ENCODE peak calls at places on chromosomes 3 and 15, in four cellular contexts. Q, O, H and S are unnamed samples.

GRCh38 chr3:134406331-134407246 is 32.3 kb upstream of the AMOTL2 start:
- DNase-seq in Q (no peak), H (peak), O (peak), S (peak)

GRCh38 chr3:55160241-55160877 is 232.5 kb upstream of the LRTM1 start:
- DNase-seq in Q (peak), H (no peak), O (no peak), S (peak)

GRCh38 chr3:187084580-187084979 is 54.7 kb downstream of the RPL39L start:
- DNase-seq in H (no peak), Q (no peak), O (no peak), S (no peak)

GRCh38 chr3:10421996-10422395 is 83.4 kb downstream of the ATP2B2 start:
- DNase-seq in H (no peak), Q (no peak), O (no peak), S (no peak)

GRCh38 chr3:126266291-126266840 is 86.0 kb upstream of the ALDH1L1 start:
- DNase-seq in O (no peak), Q (peak), H (no peak), S (peak)

GRCh38 chr15:101170568-101171350 is 81.1 kb downstream of the CHSY1 start:
- DNase-seq in O (no peak), H (no peak), Q (peak), S (no peak)

GRCh38 chr3:177740270-177740669 is 543.0 kb upstream of the TBL1XR1 start:
- DNase-seq in Q (no peak), O (no peak), H (no peak), S (peak)

GRCh38 chr3:66276705-66277274 is 56.0 kb downstream of the SLC25A26 start:
- DNase-seq in O (peak), Q (peak), H (peak), S (peak)

GRCh38 chr3:142281474-142281873 is 56.1 kb upstream of the GK5 start:
- DNase-seq in O (no peak), Q (no peak), H (no peak), S (no peak)

GRCh38 chr3:85525264-85525663 is 566.5 kb downstream of the CADM2 start:
- DNase-seq in H (no peak), O (no peak), Q (no peak), S (no peak)

GRCh38 chr3:39150803-39151631 is 2.4 kb downstream of the CSRNP1 start:
- DNase-seq in Q (peak), H (peak), O (no peak), S (peak)

GRCh38 chr3:34070831-34071230 is 272.4 kb downstream of the PDCD6IP start:
- DNase-seq in O (no peak), H (no peak), Q (no peak), S (no peak)

GRCh38 chr15:91520848-91521247 is 332.7 kb upstream of the SLCO3A1 start:
- DNase-seq in H (no peak), Q (peak), O (no peak), S (no peak)

GRCh38 chr3:183449391-183449790 is 21.0 kb upstream of the MCF2L2 start:
- DNase-seq in Q (peak), O (no peak), H (no peak), S (peak)

GRCh38 chr15:63185206-63185605 is 4.2 kb upstream of the RAB8B start:
- DNase-seq in H (no peak), O (no peak), Q (no peak), S (no peak)

GRCh38 chr15:79467865-79468586 is 35.9 kb downstream of the MINAR1 start:
- DNase-seq in Q (no peak), H (no peak), O (no peak), S (no peak)

GRCh38 chr15:74529911-74530310 is 11.1 kb upstream of the ARID3B start:
- DNase-seq in O (no peak), Q (peak), H (no peak), S (no peak)

GRCh38 chr3:76028816-76029215 is 243.5 kb upstream of the ZNF717 start:
- DNase-seq in H (no peak), O (no peak), Q (peak), S (no peak)

GRCh38 chr3:116302087-116302747 is 143.1 kb downstream of the LSAMP start:
- DNase-seq in O (no peak), H (no peak), Q (peak), S (no peak)

GRCh38 chr15:66255293-66255676 is 1.7 kb upstream of the MEGF11 start:
- DNase-seq in O (no peak), Q (no peak), H (no peak), S (no peak)

GRCh38 chr3:191139771-191140170 is 59.3 kb upstream of the OSTN start:
- DNase-seq in Q (no peak), O (no peak), H (no peak), S (no peak)

GRCh38 chr15:101063891-101064794 is 145.0 kb downstream of the LRRK1 start:
- DNase-seq in H (peak), O (no peak), Q (no peak), S (no peak)

GRCh38 chr3:48407542-48408099 is 22.3 kb downstream of the PLXNB1 start:
- DNase-seq in O (no peak), Q (no peak), H (no peak), S (peak)

GRCh38 chr15:33553157-33553556 is 242.4 kb downstream of the RYR3 start:
- DNase-seq in Q (no peak), H (no peak), O (no peak), S (no peak)

GRCh38 chr3:170429050-170429449 is 10.4 kb downstream of the CLDN11 start:
- DNase-seq in H (no peak), O (no peak), Q (no peak), S (no peak)

GRCh38 chr15:29682361-29682760 is 139.9 kb downstream of the TJP1 start:
- DNase-seq in Q (no peak), O (no peak), H (no peak), S (no peak)

GRCh38 chr15:65925338-65925737 is 56.0 kb downstream of the RAB11A start:
- DNase-seq in Q (no peak), H (no peak), O (no peak), S (no peak)

GRCh38 chr15:94097567-94097966 is 133.8 kb upstream of the MCTP2 start:
- DNase-seq in Q (no peak), O (no peak), H (no peak), S (no peak)

GRCh38 chr15:100241572-100242479 is 99.9 kb downstream of the ADAMTS17 start:
- DNase-seq in Q (no peak), H (peak), O (no peak), S (peak)

GRCh38 chr15:91100561-91101355 is 701 bp downstream of the SV2B start:
- DNase-seq in Q (peak), O (no peak), H (no peak), S (peak)

GRCh38 chr3:171788546-171789351 is 21.5 kb downstream of the PLD1 start:
- DNase-seq in Q (peak), H (no peak), O (no peak), S (peak)

GRCh38 chr15:63531586-63531985 is 27.2 kb downstream of the USP3 start:
- DNase-seq in O (no peak), Q (no peak), H (no peak), S (peak)

GRCh38 chr15:70659662-70660061 is 103.7 kb downstream of the UACA start:
- DNase-seq in H (no peak), O (no peak), Q (no peak), S (no peak)

GRCh38 chr3:117346878-117347277 is 637.3 kb downstream of the TUSC7 start:
- DNase-seq in Q (no peak), H (no peak), O (no peak), S (no peak)

GRCh38 chr3:45949432-45949831 is 6.2 kb downstream of the CXCR6 start:
- DNase-seq in O (no peak), Q (no peak), H (no peak), S (no peak)

GRCh38 chr15:37940886-37941285 is 6.4 kb downstream of the TMCO5A start:
- DNase-seq in Q (no peak), H (no peak), O (no peak), S (peak)
- H4K5ac ChIP-seq in Q (no peak), H (no peak), O (no peak), S (no peak)

GRCh38 chr3:52694528-52695189 is 8.8 kb downstream of the GNL3 start:
- DNase-seq in Q (no peak), O (no peak), H (no peak), S (no peak)
- H4K5ac ChIP-seq in Q (no peak), O (no peak), H (no peak), S (no peak)

GRCh38 chr3:139505829-139506386 is 29.6 kb upstream of the RBP2 start:
- DNase-seq in Q (no peak), H (no peak), O (no peak), S (no peak)
- H4K5ac ChIP-seq in Q (no peak), H (no peak), O (no peak), S (no peak)

GRCh38 chr15:88469321-88469720 is 1.8 kb downstream of the MRPS11 start:
- DNase-seq in H (no peak), O (no peak), Q (no peak), S (no peak)
- H4K5ac ChIP-seq in H (no peak), O (no peak), Q (no peak), S (no peak)

GRCh38 chr15:46956456-46956855 is 760.8 kb upstream of the SEMA6D start:
- DNase-seq in O (no peak), H (no peak), Q (no peak), S (no peak)
- H4K5ac ChIP-seq in O (no peak), H (no peak), Q (no peak), S (no peak)

GRCh38 chr3:37882711-37883110 is 21.0 kb downstream of the CTDSPL start:
- DNase-seq in Q (no peak), O (no peak), H (no peak), S (no peak)
- H4K5ac ChIP-seq in Q (no peak), O (no peak), H (no peak), S (no peak)

GRCh38 chr3:30222436-30222835 is 384.0 kb upstream of the TGFBR2 start:
- DNase-seq in O (no peak), Q (no peak), H (no peak), S (no peak)

GRCh38 chr3:30225021-30225420 is 381.4 kb upstream of the TGFBR2 start:
- DNase-seq in O (no peak), H (no peak), Q (no peak), S (no peak)

GRCh38 chr3:30227571-30228301 is 378.7 kb upstream of the TGFBR2 start:
- DNase-seq in Q (peak), O (no peak), H (no peak), S (no peak)

GRCh38 chr3:30228302-30228631 is 378.1 kb upstream of the TGFBR2 start:
- DNase-seq in Q (no peak), O (no peak), H (no peak), S (no peak)

GRCh38 chr3:30226606-30227151 is 379.7 kb upstream of the TGFBR2 start:
- DNase-seq in H (no peak), O (no peak), Q (no peak), S (no peak)
- H4K5ac ChIP-seq in H (no peak), O (no peak), Q (peak), S (no peak)